ENCODE peak calls at places on chromosome 17, in eight cellular contexts. Y is AG04450, P is Peyer's patch, S is thoracic aorta, W is fibroblast of mammary gland, B is bronchial epithelial cell, J is WERI-Rb-1, F is AG10803. E is an unnamed sample.

GRCh38 chr17:80545499-80545826 is 825 bp downstream of the RPTOR start:
- DNase-seq in Y (no peak), P (no peak), S (no peak), W (peak; percentile 13), B (no peak), J (no peak), F (peak; percentile 8), E (no peak)

GRCh38 chr17:69367298-69367697 is 40.4 kb upstream of the ABCA5 start:
- DNase-seq in Y (no peak), P (no peak), S (no peak), W (no peak), B (no peak), J (no peak), F (no peak), E (no peak)

GRCh38 chr17:58686980-58687379 is 4.9 kb downstream of the TEX14 start:
- DNase-seq in Y (no peak), P (no peak), S (no peak), W (no peak), B (peak; percentile 44), J (no peak), F (no peak), E (no peak)

GRCh38 chr17:40118093-40118492 is 3.7 kb upstream of the MSL1 start:
- DNase-seq in Y (no peak), P (no peak), S (no peak), W (no peak), B (no peak), J (no peak), F (no peak), E (no peak)

GRCh38 chr17:77693776-77694175 is 264.7 kb upstream of the TNRC6C start:
- DNase-seq in Y (no peak), P (no peak), S (no peak), W (no peak), B (no peak), J (no peak), F (no peak), E (no peak)

GRCh38 chr17:3740611-3741073 is 16.9 kb downstream of the HASPIN start:
- DNase-seq in Y (no peak), P (peak; percentile 69), S (no peak), W (no peak), B (no peak), J (no peak), F (no peak), E (no peak)

GRCh38 chr17:83144421-83145357 is 65.3 kb downstream of the METRNL start:
- DNase-seq in Y (no peak), P (no peak), S (no peak), W (peak; percentile 76), B (no peak), J (no peak), F (peak; percentile 87), E (no peak)

GRCh38 chr17:42058018-42058417 is 7.6 kb upstream of the C17orf113 start:
- DNase-seq in Y (no peak), P (no peak), S (no peak), W (no peak), B (no peak), J (peak; percentile 41), F (no peak), E (no peak)

GRCh38 chr17:47703191-47703591 is 9.2 kb downstream of the TBKBP1 start:
- DNase-seq in Y (no peak), P (peak; percentile 62), S (no peak), W (no peak), B (no peak), J (no peak), F (no peak), E (no peak)

GRCh38 chr17:41394254-41395016 is 3.0 kb downstream of the KRT31 start:
- DNase-seq in Y (no peak), P (no peak), S (no peak), W (no peak), B (peak; percentile 99), J (no peak), F (no peak), E (no peak)

GRCh38 chr17:76917829-76918228 is 49.6 kb downstream of the MGAT5B start:
- DNase-seq in Y (no peak), P (no peak), S (no peak), W (no peak), B (no peak), J (no peak), F (no peak), E (no peak)

GRCh38 chr17:56125830-56126819 is 27.1 kb upstream of the ANKFN1 start:
- DNase-seq in Y (peak; percentile 30), P (no peak), S (no peak), W (peak; percentile 93), B (peak; percentile 11), J (peak; percentile 63), F (peak; percentile 85), E (peak; percentile 81)

GRCh38 chr17:64150237-64151015 is 20.5 kb upstream of the ERN1 start:
- DNase-seq in Y (no peak), P (no peak), S (no peak), W (no peak), B (no peak), J (no peak), F (peak; percentile 35), E (no peak)

GRCh38 chr17:64148017-64148631 is 18.2 kb upstream of the ERN1 start:
- DNase-seq in Y (no peak), P (no peak), S (no peak), W (peak; percentile 62), B (peak; percentile 11), J (peak; percentile 74), F (peak; percentile 42), E (no peak)

GRCh38 chr17:64149196-64149595 is 19.3 kb upstream of the ERN1 start:
- DNase-seq in Y (no peak), P (no peak), S (no peak), W (no peak), B (no peak), J (no peak), F (no peak), E (no peak)

GRCh38 chr17:64147110-64148016 is 17.4 kb upstream of the ERN1 start:
- DNase-seq in Y (no peak), P (no peak), S (no peak), W (peak; percentile 76), B (peak; percentile 55), J (no peak), F (peak; percentile 36), E (no peak)

DNA sequence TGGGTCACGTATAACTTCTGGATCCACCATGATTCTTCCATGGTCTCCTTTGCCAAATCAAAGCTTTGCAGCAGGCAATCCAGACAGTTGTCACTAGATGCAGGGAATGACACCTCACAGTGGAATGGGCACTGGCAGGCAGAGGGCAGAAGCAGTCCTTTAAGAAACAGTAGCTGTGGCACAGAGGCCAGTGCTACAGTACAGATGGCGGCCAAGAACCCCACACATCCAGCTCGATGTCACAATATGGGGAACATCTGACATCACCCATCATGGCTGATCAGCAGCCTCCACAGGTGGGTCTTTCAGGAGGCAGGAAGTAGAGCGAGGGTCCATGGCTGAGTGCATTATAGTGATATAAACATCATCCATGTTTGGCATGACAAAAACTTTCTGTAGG is 18.8 kb upstream of the ERN1 start:
- DNase-seq in Y (no peak), P (no peak), S (no peak), W (no peak), B (peak; percentile 20), J (no peak), F (peak; percentile 29), E (no peak)
- TF ChIP-seq CTCF in Y (no peak), P (no peak), S (no peak), W (peak; percentile 8), B (peak; percentile 34), J (peak; percentile 12), F (no peak), E (peak; percentile 9)

DNA sequence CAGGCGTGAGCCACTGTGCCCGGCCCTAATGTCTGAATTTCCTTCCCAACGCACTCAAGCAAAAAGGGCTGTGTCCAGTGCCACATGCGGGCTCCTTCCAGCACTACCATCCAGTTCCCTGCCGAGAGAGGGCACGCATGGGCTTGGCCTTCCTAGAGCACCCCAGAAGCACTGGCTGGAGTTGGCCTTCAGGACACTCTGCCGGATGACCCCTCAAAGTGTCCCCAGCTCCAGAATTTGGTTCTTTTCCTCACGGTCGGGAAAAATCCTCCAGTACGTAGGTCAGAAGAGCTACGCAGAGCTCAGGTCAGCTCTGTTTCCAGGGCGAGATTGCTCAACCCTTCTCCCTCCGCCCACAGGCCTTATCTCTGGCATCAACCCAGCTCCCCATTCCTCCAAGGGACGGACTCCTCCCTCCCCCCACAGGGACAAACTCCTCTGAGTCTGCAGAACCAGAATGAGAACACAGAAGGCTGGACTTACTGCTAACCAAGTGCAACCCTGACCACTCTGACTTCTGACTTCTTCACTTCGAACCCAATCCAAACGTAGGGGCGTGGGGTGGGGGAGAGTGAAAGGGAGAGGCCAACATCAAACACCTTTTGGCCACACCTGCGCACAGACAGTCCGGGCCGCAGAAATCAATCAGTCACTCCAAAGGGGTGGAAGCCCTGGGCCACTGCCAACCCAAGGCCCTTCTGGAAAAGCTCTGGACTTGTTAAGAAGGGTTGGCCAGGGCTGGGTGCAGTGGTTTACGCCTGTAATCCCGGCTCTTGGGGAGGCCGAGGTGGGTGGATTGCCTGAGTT is 3.6 kb downstream of the CDC42EP4 start:
- DNase-seq in Y (no peak), P (peak; percentile 37), S (peak; percentile 67), W (peak; percentile 93), B (peak; percentile 85), J (no peak), F (peak; percentile 75), E (peak; percentile 46)
- H3K4me3 ChIP-seq in Y (peak overlapping the region; percentile 46), P (peak overlapping the region; percentile 3), S (peak overlapping the region; percentile 96), W (peak overlapping the region; percentile 27), B (peak overlapping the region; percentile 4), J (no peak overlapping the region), F (peak overlapping the region; percentile 39), E (peak overlapping the region; percentile 95)

GRCh38 chr17:64162575-64162974 is 32.6 kb upstream of the ERN1 start:
- DNase-seq in Y (no peak), P (no peak), S (no peak), W (no peak), B (no peak), J (no peak), F (no peak), E (no peak)
- TF ChIP-seq CTCF in Y (no peak), P (no peak), S (no peak), W (no peak), B (no peak), J (no peak), F (no peak), E (no peak)

GRCh38 chr17:8421571-8421970 is 14.1 kb upstream of the NDEL1 start:
- DNase-seq in Y (no peak), P (no peak), S (no peak), W (peak; percentile 62), B (peak; percentile 67), J (no peak), F (peak; percentile 25), E (no peak)

GRCh38 chr17:8420041-8420934 is 15.4 kb upstream of the NDEL1 start:
- DNase-seq in Y (no peak), P (peak; percentile 23), S (no peak), W (peak; percentile 82), B (peak; percentile 11), J (no peak), F (peak; percentile 53), E (peak; percentile 19)

GRCh38 chr17:8419305-8419704 is 16.4 kb upstream of the NDEL1 start:
- DNase-seq in Y (no peak), P (no peak), S (no peak), W (no peak), B (no peak), J (no peak), F (no peak), E (no peak)

GRCh38 chr17:8417806-8418205 is 17.9 kb upstream of the NDEL1 start:
- DNase-seq in Y (no peak), P (no peak), S (no peak), W (no peak), B (peak; percentile 63), J (no peak), F (no peak), E (no peak)

DNA sequence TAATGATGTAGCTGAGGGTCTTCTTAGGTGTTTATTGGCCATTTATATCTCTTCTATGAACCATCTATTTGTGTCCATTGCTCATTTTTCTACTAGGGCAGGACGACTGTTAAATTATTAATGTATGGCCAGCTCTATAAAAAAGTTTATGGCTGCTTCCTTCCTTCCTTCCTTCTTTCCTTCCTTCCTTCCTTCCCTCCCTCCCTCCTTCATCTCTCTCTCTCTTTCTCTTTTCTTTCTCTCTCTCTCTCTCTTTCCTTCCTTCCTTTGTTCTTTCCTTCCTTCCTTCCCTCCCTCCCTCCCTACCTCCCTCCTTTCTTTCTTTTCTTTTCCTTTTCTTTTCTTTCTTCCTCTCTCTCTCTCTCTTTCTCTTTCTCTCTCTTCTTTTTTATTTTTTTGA is 17.2 kb upstream of the NDEL1 start:
- DNase-seq in Y (no peak), P (no peak), S (no peak), W (no peak), B (no peak), J (no peak), F (no peak), E (no peak)
- H3K4me3 ChIP-seq in Y (no peak overlapping the region), P (no peak overlapping the region), S (no peak overlapping the region), W (no peak overlapping the region), B (no peak overlapping the region), J (no peak overlapping the region), F (no peak overlapping the region), E (no peak overlapping the region)

E was measured in astrocyte of the cerebellum.